ENCODE peak calls at places on chromosomes 4 and X, in eight cellular contexts. N, M, X, K, Q, H, T and C are unnamed samples.

GRCh38 chr4:6177587-6178197 is 22.7 kb downstream of the JAKMIP1 start:
- DNase-seq in M (peak), H (no peak), T (peak), K (no peak), X (peak), N (no peak), Q (no peak), C (peak)

GRCh38 chr4:174222266-174222872 is 61.1 kb downstream of the FBXO8 start:
- DNase-seq in Q (no peak), K (no peak), T (no peak), N (peak), M (peak), X (no peak), H (no peak), C (no peak)

GRCh38 chrX:152927858-152928760 is 30.2 kb downstream of the ZNF185 start:
- DNase-seq in K (no peak), H (no peak), N (no peak), M (no peak), T (no peak), Q (no peak), X (no peak), C (no peak)

GRCh38 chr4:7191546-7192251 is 639 bp upstream of the SORCS2 start:
- DNase-seq in T (no peak), H (no peak), M (no peak), X (no peak), K (peak), Q (peak), N (no peak), C (no peak)

GRCh38 chr4:42454755-42455154 is 57.5 kb downstream of the SHISA3 start:
- DNase-seq in Q (no peak), T (no peak), X (no peak), N (no peak), M (no peak), H (no peak), K (no peak), C (no peak)

GRCh38 chr4:183876268-183876934 is 28.7 kb upstream of the STOX2 start:
- DNase-seq in N (peak), K (peak), X (peak), T (no peak), Q (no peak), M (no peak), H (peak), C (peak)

GRCh38 chrX:25344191-25344936 is 328.6 kb upstream of the ARX start:
- DNase-seq in K (no peak), N (no peak), T (no peak), X (no peak), M (no peak), H (no peak), Q (no peak), C (no peak)

GRCh38 chr4:142265946-142266345 is 580.2 kb downstream of the INPP4B start:
- DNase-seq in K (no peak), M (no peak), T (no peak), Q (no peak), N (no peak), X (no peak), H (no peak), C (no peak)

GRCh38 chrX:152904151-152905080 is 6.5 kb downstream of the ZNF185 start:
- DNase-seq in X (peak), K (no peak), T (peak), H (peak), N (peak), Q (peak), M (peak), C (no peak)

GRCh38 chr4:152956650-152957436 is 20.7 kb downstream of the FHDC1 start:
- DNase-seq in K (no peak), M (no peak), H (peak), Q (no peak), X (peak), N (peak), T (no peak), C (no peak)

GRCh38 chr4:99586322-99586721 is 11.7 kb downstream of the MTTP start:
- DNase-seq in Q (no peak), N (no peak), X (no peak), K (no peak), M (no peak), H (no peak), T (no peak), C (no peak)

GRCh38 chr4:99587803-99588202 is 13.2 kb downstream of the MTTP start:
- DNase-seq in H (peak), K (no peak), T (no peak), X (no peak), Q (no peak), N (no peak), M (no peak), C (no peak)

GRCh38 chr4:99586747-99587146 is 12.1 kb downstream of the MTTP start:
- DNase-seq in H (no peak), M (peak), X (no peak), N (no peak), K (no peak), T (no peak), Q (no peak), C (no peak)

GRCh38 chr4:99587302-99587701 is 12.7 kb downstream of the MTTP start:
- DNase-seq in X (no peak), T (no peak), H (no peak), N (no peak), Q (no peak), M (no peak), K (no peak), C (no peak)

GRCh38 chr4:99585521-99585920 is 10.9 kb downstream of the MTTP start:
- DNase-seq in M (no peak), X (no peak), N (no peak), H (no peak), T (no peak), K (no peak), Q (no peak), C (no peak)
- H3K27ac ChIP-seq in M (no peak), X (no peak), N (no peak), H (no peak), T (no peak), K (no peak), Q (no peak), C (no peak)

GRCh38 chrX:154661200-154661599 is 7.8 kb upstream of the CTAG2 start:
- DNase-seq in X (no peak), H (no peak), N (no peak), Q (no peak), M (no peak), K (no peak), T (no peak), C (no peak)
- H3K4me3 ChIP-seq in X (no peak), H (no peak), N (no peak), Q (no peak), M (no peak), K (no peak), T (no peak), C (no peak)

GRCh38 chrX:71106427-71106826 is at the start of gene CXorf65:
- DNase-seq in N (no peak), T (no peak), H (no peak), M (no peak), Q (no peak), K (no peak), X (no peak), C (no peak)

GRCh38 chrX:71105638-71106037 is 902 bp downstream of the CXorf65 start:
- DNase-seq in H (no peak), T (peak), N (no peak), Q (no peak), M (no peak), X (no peak), K (no peak), C (no peak)

GRCh38 chrX:71103110-71103983 is 3.2 kb downstream of the CXorf65 start:
- DNase-seq in Q (no peak), K (no peak), X (peak), T (peak), M (peak), H (no peak), N (no peak), C (no peak)

GRCh38 chrX:71107762-71108360 is 1.3 kb upstream of the CXorf65 start:
- DNase-seq in K (no peak), Q (no peak), M (no peak), N (no peak), T (peak), H (no peak), X (no peak), C (no peak)

DNA sequence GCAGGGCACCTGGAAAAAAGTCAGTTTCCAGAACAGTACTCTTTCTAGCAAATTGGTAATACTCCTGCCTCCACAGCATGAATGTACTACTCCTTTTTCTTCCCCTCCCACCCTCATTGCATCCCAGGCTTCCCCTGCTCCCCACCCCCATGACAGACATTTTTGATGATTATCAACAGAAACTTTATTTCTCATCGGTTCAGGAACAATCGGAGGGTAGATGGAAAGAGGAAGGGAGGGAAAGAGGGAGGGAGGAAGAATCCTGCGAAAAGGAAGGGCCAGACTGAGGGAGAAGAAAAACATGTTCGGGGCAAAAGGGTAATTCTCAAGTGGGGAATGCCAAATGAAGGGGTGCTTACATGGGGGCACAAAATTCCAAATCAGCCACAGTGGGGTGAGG is 705 bp upstream of the CXorf65 start:
- DNase-seq in H (no peak), K (no peak), Q (no peak), N (no peak), X (no peak), T (no peak), M (no peak), C (no peak)
- H3K27ac ChIP-seq in H (no peak), K (no peak), Q (no peak), N (no peak), X (no peak), T (peak), M (no peak), C (no peak)

GRCh38 chrX:73562458-73562857 is 539 bp upstream of the CHIC1 start:
- DNase-seq in Q (no peak), H (peak), X (no peak), M (no peak), K (no peak), N (no peak), T (no peak), C (no peak)

GRCh38 chrX:73563740-73564073 is 710 bp downstream of the CHIC1 start:
- DNase-seq in Q (no peak), N (peak), T (peak), M (no peak), X (no peak), K (no peak), H (peak), C (no peak)

GRCh38 chrX:73556159-73556558 is 6.8 kb upstream of the CHIC1 start:
- DNase-seq in K (no peak), H (no peak), X (no peak), Q (no peak), T (no peak), M (peak), N (no peak), C (no peak)

GRCh38 chrX:73562986-73563739 is at the start of gene CHIC1:
- DNase-seq in Q (peak), N (peak), X (peak), K (peak), H (peak), T (peak), M (peak), C (peak)

DNA sequence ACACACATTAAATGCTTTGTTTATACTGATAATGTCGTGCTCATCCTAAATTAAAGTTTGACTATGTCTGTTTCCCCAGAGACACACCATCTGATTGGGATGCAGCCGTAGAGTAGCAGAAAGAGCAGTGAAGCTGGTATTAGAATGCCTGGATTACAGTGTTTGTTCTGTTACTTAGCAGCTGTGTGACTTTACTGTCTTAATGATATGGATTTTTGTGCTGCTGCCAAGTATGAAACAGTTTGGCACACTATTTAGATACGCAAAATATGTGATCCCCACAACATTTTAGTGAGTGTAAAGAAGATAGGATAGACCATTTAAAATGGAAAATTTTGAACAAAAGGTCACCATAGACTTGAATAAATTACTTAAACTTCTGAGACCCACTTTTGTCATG is 1.2 kb upstream of the CHIC1 start:
- DNase-seq in X (no peak), T (no peak), K (no peak), N (no peak), Q (no peak), M (no peak), H (peak), C (no peak)
- H3K4me3 ChIP-seq in X (no peak), T (no peak), K (no peak), N (no peak), Q (no peak), M (peak), H (no peak), C (no peak)

GRCh38 chr4:4541040-4541631 is 712 bp downstream of the STX18 start:
- DNase-seq in X (peak), K (no peak), N (peak), M (no peak), H (peak), T (peak), Q (no peak), C (no peak)

GRCh38 chr4:4542824-4543485 is 1.1 kb upstream of the STX18 start:
- DNase-seq in H (no peak), N (no peak), M (peak), K (no peak), Q (no peak), T (no peak), X (no peak), C (no peak)

DNA sequence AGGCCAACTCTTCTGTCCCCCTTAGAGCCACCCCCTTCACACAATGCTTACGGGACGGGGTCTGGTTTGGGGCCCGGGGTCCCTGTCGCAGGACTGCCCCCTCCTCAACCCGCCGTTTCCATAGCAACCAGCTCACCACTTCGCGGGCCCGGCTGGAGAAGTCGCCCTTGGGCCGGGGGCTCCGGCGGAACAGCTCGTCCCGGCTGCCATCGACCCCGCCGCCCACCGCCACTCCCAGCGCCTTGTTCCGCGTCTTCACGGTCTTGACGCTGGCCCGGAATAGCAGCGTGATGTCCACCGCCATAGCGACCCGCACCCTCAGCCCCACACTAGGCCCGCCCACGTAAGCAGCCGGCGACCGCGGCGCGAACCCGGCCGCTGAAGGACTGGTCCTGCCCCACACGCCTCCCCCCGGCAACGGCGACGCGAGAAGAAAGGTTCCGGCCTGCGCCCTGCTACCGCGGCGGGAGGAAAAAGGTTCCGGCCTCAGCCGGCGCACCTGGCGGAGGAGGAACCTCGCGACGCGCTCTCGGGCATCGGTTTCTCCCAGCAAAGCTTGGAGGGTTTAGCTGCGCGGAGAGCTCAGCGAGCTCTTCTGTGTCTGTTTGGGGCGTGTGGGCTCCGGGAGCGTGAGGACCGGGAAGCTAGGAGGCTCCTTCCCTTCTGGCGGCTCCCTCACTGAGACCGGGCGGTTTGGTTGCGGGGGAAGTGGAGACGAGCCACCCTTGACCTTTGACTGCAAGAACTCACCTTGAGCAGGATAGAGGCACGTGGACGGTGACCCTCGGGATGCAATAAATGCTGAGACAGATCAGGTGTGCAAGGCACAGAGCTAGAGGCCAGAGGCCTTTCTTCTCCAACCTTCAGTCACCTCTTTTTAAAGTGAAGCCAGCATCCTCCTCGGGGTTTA is at the start of gene STX18:
- DNase-seq in X (peak), H (peak), M (peak), Q (peak), K (peak), T (peak), N (peak), C (peak)
- H3K27ac ChIP-seq in X (peak), H (peak), M (peak), Q (peak), K (peak), T (peak), N (peak), C (peak)

DNA sequence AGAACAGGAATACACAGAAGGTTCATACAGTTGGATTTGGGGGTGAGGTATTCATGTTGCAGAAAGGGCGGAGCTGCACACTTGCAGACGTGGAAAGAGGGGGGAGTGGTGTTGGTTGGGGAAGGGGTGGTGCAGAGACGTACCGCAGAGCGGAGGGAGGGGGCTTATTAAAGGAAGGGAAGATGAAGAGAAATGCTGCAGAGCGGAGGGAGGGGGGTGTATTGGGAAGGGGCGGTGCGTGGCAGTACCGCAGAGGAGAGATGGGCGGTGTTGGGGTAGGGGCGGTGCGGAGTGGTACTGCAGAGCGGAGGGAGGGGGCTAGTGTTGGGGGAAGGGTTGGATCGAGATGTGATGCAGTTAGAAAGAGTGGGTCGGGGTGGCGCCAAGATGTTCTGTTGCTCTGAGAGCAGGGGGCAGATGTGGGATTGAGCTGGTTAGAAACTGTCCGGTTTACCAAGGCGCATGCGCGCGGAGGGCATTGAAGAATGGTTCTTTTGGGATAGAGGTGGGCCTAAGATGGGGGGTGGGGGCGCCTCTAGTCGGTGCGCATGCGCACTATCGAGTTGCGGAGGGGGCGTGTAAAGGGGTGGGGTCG is 900 bp downstream of the TRO start:
- DNase-seq in N (peak), M (peak), X (peak), H (peak), T (peak), K (peak), Q (peak), C (peak)
- H3K4me3 ChIP-seq in N (peak), M (peak), X (peak), H (peak), T (peak), K (peak), Q (peak), C (peak)

GRCh38 chrX:139973290-139973689 is 8.0 kb upstream of the CXorf66 start:
- DNase-seq in Q (no peak), X (no peak), H (no peak), N (no peak), T (no peak), M (no peak), K (no peak), C (no peak)
- H3K27ac ChIP-seq in Q (no peak), X (no peak), H (no peak), N (no peak), T (no peak), M (no peak), K (no peak), C (no peak)

GRCh38 chrX:21656587-21657317 is 1.4 kb downstream of the KLHL34 start:
- DNase-seq in Q (no peak), X (no peak), H (no peak), M (peak), N (no peak), T (no peak), K (no peak), C (peak)

GRCh38 chrX:21657318-21658151 is 595 bp downstream of the KLHL34 start:
- DNase-seq in H (no peak), M (peak), T (peak), N (no peak), Q (no peak), K (no peak), X (no peak), C (peak)

GRCh38 chrX:21658746-21659145 is 616 bp upstream of the KLHL34 start:
- DNase-seq in N (no peak), H (no peak), X (peak), T (no peak), K (no peak), M (peak), Q (no peak), C (peak)

GRCh38 chrX:21658152-21658737 is at the start of gene KLHL34:
- DNase-seq in N (no peak), T (peak), K (no peak), M (peak), H (no peak), X (peak), Q (no peak), C (peak)

DNA sequence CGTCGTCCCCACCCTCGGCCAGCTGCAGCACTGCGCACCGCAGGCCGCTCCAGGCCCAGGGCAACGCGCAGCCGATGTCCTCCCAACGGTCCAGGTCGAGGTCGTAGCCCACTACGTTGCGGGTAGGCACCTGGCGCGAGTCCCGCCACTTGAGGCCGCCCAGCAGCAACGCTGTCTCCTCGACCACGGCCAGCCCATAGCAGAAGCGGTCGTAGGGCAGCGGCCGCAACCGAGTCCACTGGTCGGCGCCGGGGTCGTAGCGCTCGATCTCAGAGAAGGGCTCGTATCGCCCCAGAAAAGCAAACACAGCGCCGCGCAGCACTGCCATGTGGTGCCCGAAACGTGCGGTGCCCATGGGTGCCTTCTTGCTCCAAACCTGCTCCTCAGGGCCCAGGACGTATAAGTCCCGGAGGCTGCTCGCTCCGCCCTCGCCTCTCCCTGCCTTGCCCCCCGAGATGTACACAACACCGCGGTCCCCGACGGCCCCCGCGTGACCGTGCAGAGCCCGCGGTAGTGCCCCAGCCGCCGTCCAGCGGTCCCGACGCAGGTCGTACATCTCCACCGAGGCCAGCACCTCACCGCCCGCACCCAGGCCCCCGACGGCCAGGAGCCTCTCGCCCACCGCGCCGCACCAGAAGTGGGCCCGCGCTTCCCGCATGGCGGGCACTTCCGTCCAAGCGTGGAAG is 2.1 kb downstream of the KLHL34 start:
- DNase-seq in Q (no peak), X (no peak), T (no peak), K (peak), N (no peak), M (peak), H (no peak), C (peak)
- H3K4me3 ChIP-seq in Q (no peak), X (no peak), T (no peak), K (no peak), N (no peak), M (peak), H (no peak), C (no peak)